ENCODE peak calls at places on chromosomes 16 and 17, in nine cellular contexts. L, T, P, V, Z, I, C, J and Q are unnamed samples.

GRCh38 chr17:56815711-56816110 is 18.0 kb downstream of the C17orf67 start:
- DNase-seq in I (peak), L (peak), T (no peak), Z (no peak), V (no peak), J (peak), P (no peak), C (no peak), Q (no peak)

GRCh38 chr17:3007651-3008121 is 55.7 kb downstream of the OR1D5 start:
- DNase-seq in Z (no peak), P (no peak), T (no peak), L (no peak), I (no peak), V (no peak), C (no peak), J (no peak), Q (no peak)

GRCh38 chr17:39808409-39808997 is 55.6 kb downstream of the IKZF3 start:
- DNase-seq in P (no peak), J (no peak), C (no peak), T (no peak), V (no peak), L (no peak), I (no peak), Z (no peak), Q (no peak)

GRCh38 chr16:54912720-54913119 is 17.9 kb upstream of the IRX5 start:
- DNase-seq in J (no peak), L (no peak), T (no peak), I (no peak), C (no peak), V (no peak), Z (no peak), P (no peak), Q (no peak)

GRCh38 chr17:5237541-5238016 is 2.9 kb upstream of the SCIMP start:
- DNase-seq in J (no peak), L (peak), Z (no peak), I (peak), T (peak), V (no peak), P (peak), C (peak), Q (peak)

GRCh38 chr17:2926019-2926650 is 129.9 kb downstream of the RAP1GAP2 start:
- DNase-seq in L (no peak), V (peak), C (no peak), T (no peak), P (no peak), J (no peak), I (no peak), Z (no peak), Q (no peak)

GRCh38 chr17:49132699-49133364 is at the start of gene B4GALNT2:
- DNase-seq in L (no peak), P (no peak), J (no peak), C (no peak), T (peak), I (no peak), V (no peak), Z (no peak), Q (peak)

GRCh38 chr16:87702325-87702811 is 63.4 kb downstream of the KLHDC4 start:
- DNase-seq in V (no peak), J (no peak), L (peak), I (peak), P (no peak), C (no peak), Z (no peak), T (no peak), Q (peak)

GRCh38 chr16:4947722-4948503 is 10.2 kb upstream of the SEC14L5 start:
- DNase-seq in L (no peak), C (no peak), Z (no peak), J (no peak), P (no peak), V (no peak), I (peak), T (no peak), Q (no peak)

GRCh38 chr16:10791048-10791447 is 27.5 kb downstream of the TVP23A start:
- DNase-seq in T (no peak), I (no peak), C (no peak), V (no peak), Z (no peak), L (no peak), J (no peak), P (no peak), Q (no peak)

GRCh38 chr16:23857901-23858300 is 22.1 kb downstream of the PRKCB start:
- DNase-seq in I (no peak), C (no peak), P (no peak), V (no peak), T (no peak), J (no peak), L (no peak), Z (no peak), Q (no peak)

GRCh38 chr16:30984669-30985400 is at the start of gene HSD3B7:
- DNase-seq in Z (peak), C (peak), J (peak), P (peak), I (peak), V (no peak), L (peak), T (peak), Q (peak)

GRCh38 chr17:40075216-40076100 is 12.7 kb downstream of the THRA start:
- DNase-seq in T (peak), P (peak), Z (peak), I (peak), L (peak), C (peak), J (no peak), V (no peak), Q (peak)

GRCh38 chr16:4402439-4403132 is 13.8 kb downstream of the CORO7 start:
- DNase-seq in I (peak), C (peak), T (peak), V (no peak), Z (no peak), L (peak), P (no peak), J (peak), Q (peak)

DNA sequence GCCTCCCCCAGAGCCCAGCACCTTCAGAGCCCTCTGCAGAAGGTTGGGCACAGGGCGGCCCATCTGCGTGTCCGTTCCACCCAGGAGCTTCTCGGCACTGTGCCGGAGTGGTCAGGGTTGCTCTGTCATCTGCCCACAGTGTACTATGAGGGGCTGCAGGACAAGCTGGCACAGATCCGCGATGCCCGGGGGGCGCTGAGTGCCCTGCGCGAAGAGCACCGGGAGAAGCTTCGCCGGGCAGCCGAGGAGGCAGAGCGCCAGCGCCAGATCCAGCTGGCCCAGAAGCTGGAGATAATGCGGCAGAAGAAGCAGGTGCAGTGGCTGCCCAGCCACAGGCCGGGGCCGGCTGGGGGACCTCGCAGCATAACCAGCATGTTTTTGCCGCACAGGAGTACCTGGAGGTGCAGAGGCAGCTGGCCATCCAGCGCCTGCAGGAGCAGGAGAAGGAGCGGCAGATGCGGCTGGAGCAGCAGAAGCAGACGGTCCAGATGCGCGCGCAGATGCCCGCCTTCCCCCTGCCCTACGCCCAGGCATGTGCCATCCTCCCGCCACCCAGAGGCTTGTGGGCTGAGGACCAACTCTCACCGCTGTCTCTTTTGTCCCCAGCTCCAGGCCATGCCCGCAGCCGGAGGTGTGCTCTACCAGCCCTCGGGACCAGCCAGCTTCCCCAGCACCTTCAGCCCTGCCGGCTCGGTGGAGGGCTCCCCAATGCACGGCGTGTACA is 6.8 kb upstream of the MRPL12 start:
- DNase-seq in I (no peak), T (no peak), Z (no peak), L (no peak), V (no peak), P (no peak), C (no peak), J (no peak), Q (no peak)
- H3K4me3 ChIP-seq in I (no peak), T (no peak), Z (no peak), L (no peak), V (no peak), P (no peak), C (no peak), J (no peak), Q (no peak)

DNA sequence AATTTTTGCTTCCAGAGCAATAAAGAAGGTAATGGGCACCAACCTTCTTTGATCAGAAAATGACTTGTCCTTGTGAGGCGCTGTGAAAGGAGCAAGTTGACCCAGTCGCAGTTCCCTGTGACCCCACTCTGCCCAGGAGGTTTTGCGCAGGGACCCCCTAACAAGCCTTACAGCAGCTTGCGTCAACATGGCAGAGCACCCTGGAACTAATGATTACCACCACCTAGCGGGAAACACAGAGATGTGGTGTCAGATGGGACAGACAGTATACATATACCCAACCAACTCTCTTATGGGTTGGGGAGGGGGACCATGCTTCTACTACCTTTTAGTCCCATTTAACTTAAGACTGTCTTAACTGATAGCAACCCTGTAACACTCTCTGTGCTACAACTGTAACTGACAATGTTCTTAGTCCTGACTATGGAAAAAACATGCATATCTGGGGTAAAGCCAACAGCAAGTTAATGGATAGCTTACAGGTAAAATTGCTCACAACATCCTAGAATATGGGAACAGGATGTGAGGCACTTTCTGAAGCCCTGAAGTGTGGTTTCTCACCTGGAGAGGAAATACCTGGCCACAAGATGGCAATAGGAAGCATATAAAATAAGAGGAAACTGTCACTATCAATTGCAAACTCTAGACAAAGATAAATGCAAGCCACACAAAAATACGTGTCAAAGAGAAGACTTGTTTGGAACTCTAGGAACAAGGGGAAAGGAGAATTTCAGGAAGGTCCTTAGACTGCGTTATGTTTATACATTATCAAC is 3.0 kb downstream of the KARS1 start:
- DNase-seq in P (no peak), I (no peak), L (no peak), Z (no peak), T (no peak), V (no peak), J (no peak), C (no peak), Q (no peak)
- H3K4me3 ChIP-seq in P (no peak), I (no peak), L (no peak), Z (no peak), T (no peak), V (no peak), J (no peak), C (no peak), Q (no peak)

DNA sequence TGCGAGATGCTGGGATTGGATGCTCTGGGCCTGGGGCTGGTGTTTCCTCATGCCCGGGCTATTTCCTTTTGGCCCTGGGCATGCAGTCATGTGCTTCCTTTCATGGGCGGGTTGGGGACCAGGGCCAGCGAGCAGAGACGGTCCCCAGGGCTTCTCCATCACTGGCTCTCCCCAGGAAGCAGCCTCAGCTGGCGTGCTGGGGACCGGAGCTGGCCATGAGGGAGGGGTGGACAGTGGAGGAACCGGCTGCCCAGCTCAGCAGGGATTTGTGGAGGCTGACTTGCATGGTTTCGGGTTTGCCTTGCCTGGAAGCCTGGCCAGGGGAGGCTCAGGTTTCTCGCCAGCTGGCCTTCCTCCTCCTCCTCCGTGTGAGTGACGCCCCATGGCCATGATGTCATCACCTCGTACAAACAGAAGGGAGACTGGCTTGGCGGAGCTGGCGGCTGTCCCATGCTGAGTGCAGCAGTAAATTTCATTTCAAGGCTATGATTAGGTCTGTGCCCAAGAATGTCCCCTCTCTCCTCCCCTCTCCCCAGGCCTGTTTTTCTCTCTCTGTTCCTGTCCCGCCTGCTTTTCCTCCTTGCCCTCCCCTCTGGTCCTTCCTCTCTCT is 8.9 kb upstream of the TIMP2 start:
- DNase-seq in L (peak), C (peak), P (no peak), Z (peak), V (peak), T (peak), I (peak), J (peak), Q (peak)
- H3K4me3 ChIP-seq in L (no peak), C (no peak), P (no peak), Z (peak), V (peak), T (no peak), I (no peak), J (peak), Q (no peak)

GRCh38 chr17:42586514-42587230 is 9.1 kb upstream of the PSMC3IP start:
- DNase-seq in C (no peak), J (no peak), I (no peak), Z (no peak), V (no peak), T (no peak), L (no peak), P (no peak), Q (no peak)
- H3K4me3 ChIP-seq in C (no peak), J (no peak), I (no peak), Z (no peak), V (no peak), T (no peak), L (no peak), P (no peak), Q (no peak)

GRCh38 chr17:80034977-80035686 is 540 bp downstream of the TBC1D16 start:
- DNase-seq in L (peak), T (peak), J (no peak), P (no peak), I (peak), Z (no peak), C (no peak), V (no peak), Q (no peak)
- H3K4me3 ChIP-seq in L (peak), T (peak), J (peak), P (peak), I (peak), Z (peak), C (peak), V (peak), Q (peak)

GRCh38 chr17:17300624-17301568 is 2.3 kb upstream of the NT5M start:
- DNase-seq in L (peak), V (no peak), Z (no peak), I (peak), C (no peak), P (peak), J (no peak), T (peak), Q (peak)

GRCh38 chr17:17295141-17295540 is 8.0 kb upstream of the NT5M start:
- DNase-seq in J (no peak), I (no peak), L (no peak), Z (no peak), P (no peak), V (no peak), C (no peak), T (no peak), Q (no peak)

GRCh38 chr17:17298108-17298507 is 5.1 kb upstream of the NT5M start:
- DNase-seq in J (no peak), T (no peak), P (no peak), C (no peak), L (no peak), Z (no peak), I (no peak), V (no peak), Q (no peak)

GRCh38 chr17:17297217-17297616 is 6.0 kb upstream of the NT5M start:
- DNase-seq in J (no peak), V (no peak), L (no peak), C (no peak), I (no peak), Z (no peak), T (no peak), P (no peak), Q (no peak)
- H3K4me3 ChIP-seq in J (no peak), V (no peak), L (no peak), C (no peak), I (no peak), Z (no peak), T (no peak), P (no peak), Q (no peak)

DNA sequence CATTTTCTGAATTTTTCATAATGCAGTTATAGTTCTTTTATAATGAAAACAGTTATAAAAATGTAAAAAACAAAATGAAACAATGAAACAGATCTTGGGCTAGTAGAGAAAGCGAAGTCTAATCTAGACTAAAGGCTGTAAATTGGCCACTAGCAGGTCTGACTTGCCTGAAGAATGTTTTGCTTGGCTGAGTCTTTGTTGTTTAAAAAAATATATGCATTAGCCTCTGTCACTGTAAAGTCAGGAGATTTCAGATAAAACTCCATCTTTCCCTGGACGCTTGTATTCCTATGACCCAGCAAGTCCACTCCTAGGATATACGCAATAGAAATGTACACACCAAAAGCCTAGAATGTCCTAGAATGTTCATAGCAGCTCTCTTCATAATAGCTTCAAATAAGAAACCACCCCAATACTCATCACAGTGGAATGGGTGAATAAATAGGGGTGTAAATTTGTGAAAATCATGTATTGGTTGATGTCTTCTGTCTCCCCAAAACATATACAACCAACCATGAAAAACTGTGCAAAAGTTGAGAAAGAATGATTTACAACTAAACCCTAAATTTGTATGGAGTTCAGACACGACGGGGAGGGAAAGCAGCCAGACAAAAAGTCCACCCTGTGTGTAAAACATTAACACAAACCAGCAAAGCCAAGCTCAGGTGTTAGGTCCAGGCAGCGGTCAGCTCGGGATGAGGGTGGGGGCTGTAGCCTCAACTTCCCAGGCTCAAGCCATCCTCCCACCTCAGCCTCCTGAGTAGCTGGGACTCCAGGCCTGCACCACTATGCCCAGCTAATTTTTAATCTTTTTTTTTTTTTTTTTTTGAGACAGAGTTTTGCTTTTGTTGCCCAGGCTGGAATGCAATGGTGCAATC is 37.8 kb upstream of the MEAK7 start:
- DNase-seq in T (no peak), J (no peak), Z (no peak), C (no peak), I (peak), L (peak), P (no peak), V (no peak), Q (no peak)
- H3K4me3 ChIP-seq in T (no peak), J (no peak), Z (no peak), C (no peak), I (no peak), L (no peak), P (no peak), V (no peak), Q (no peak)

DNA sequence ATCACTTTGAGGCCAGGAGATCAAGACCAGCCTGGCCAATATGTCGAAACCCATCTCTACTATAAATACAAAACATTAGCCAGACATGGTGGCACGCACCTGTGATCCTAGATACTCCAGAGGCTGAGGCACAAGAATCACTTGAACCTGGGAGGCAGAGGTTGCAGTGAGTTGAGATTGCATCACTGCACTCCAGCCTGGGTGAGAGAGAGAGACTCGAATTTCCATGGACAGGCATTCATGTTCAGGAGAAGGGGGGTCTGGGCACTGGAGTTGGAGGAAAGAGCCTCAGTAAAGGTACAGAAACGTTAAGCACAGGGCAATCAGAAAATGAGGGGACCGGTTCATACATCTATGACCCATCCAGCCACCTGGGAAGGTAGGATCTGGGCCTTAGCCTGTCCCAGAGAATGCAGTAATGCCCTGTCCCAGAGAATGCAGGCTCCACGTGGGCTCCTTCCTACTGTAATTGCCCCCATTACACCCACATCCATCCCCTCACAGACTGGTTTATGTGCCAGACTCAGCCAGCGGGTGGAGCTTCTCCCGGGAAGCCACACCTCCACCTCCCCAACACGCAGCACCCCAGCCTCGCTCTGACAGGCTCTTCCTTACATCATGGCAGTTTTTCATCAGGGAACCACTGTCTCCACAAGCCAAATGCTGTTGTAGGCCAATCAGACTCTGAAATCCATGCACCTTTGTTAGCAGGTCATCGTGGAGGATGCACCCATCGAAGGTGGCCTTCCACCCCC is 21.6 kb upstream of the ARL4D start:
- DNase-seq in I (no peak), P (no peak), C (no peak), V (no peak), L (no peak), T (no peak), J (no peak), Z (no peak), Q (no peak)
- H3K4me3 ChIP-seq in I (no peak), P (no peak), C (no peak), V (no peak), L (no peak), T (no peak), J (no peak), Z (no peak), Q (no peak)

GRCh38 chr16:66754211-66754610 is 2.8 kb upstream of the DYNC1LI2 start:
- DNase-seq in C (no peak), V (no peak), I (no peak), T (no peak), P (no peak), L (no peak), J (no peak), Z (no peak), Q (no peak)

GRCh38 chr16:66752958-66753357 is 1.5 kb upstream of the DYNC1LI2 start:
- DNase-seq in V (no peak), Z (no peak), T (no peak), P (no peak), L (no peak), J (no peak), C (no peak), I (no peak), Q (no peak)

GRCh38 chr16:66754819-66755218 is 3.4 kb upstream of the DYNC1LI2 start:
- DNase-seq in I (no peak), Z (no peak), J (no peak), L (no peak), V (no peak), C (no peak), P (no peak), T (no peak), Q (no peak)

GRCh38 chr16:66752379-66752778 is 970 bp upstream of the DYNC1LI2 start:
- DNase-seq in C (no peak), T (no peak), I (no peak), L (no peak), P (no peak), J (no peak), Z (no peak), V (no peak), Q (no peak)

GRCh38 chr16:66758086-66758485 is 6.7 kb upstream of the DYNC1LI2 start:
- DNase-seq in V (no peak), Z (no peak), I (no peak), C (no peak), L (no peak), J (no peak), P (no peak), T (no peak), Q (no peak)
- H3K4me3 ChIP-seq in V (no peak), Z (no peak), I (no peak), C (no peak), L (no peak), J (no peak), P (no peak), T (no peak), Q (no peak)